ENCODE peak calls at places on chromosomes 12 and 14, in five cellular contexts. H is A549, Y is HepG2, I is IMR-90, U is GM12878. J is an unnamed sample.

GRCh38 chr14:32709072-32709471 is 229.6 kb upstream of the NPAS3 start:
- DNase-seq in H (peak), Y (no peak), I (peak), U (no peak), J (no peak)

GRCh38 chr14:88002421-88002820 is 2.5 kb upstream of the GPR65 start:
- DNase-seq in H (no peak), Y (no peak), I (no peak), U (no peak), J (no peak)

GRCh38 chr12:48388430-48388829 is 37.7 kb upstream of the ZNF641 start:
- DNase-seq in H (no peak), Y (no peak), I (peak), U (no peak), J (no peak)

GRCh38 chr14:44912041-44912869 is 49.5 kb downstream of the KLHL28 start:
- DNase-seq in H (no peak), Y (no peak), I (no peak), U (no peak), J (no peak)

GRCh38 chr12:101803978-101804377 is 26.8 kb downstream of the GNPTAB start:
- DNase-seq in H (no peak), Y (no peak), I (no peak), U (no peak), J (no peak)

GRCh38 chr14:74492413-74493342 is at the start of gene NPC2:
- DNase-seq in H (no peak), Y (no peak), I (no peak), U (no peak), J (no peak)

GRCh38 chr12:31773867-31774266 is 45.0 kb upstream of the AMN1 start:
- DNase-seq in H (peak), Y (peak), I (no peak), U (peak), J (no peak)

GRCh38 chr12:124036117-124037109 is 63.4 kb downstream of the ZNF664 start:
- DNase-seq in H (peak), Y (peak), I (peak), U (peak), J (peak)

GRCh38 chr14:49467091-49467490 is 119.1 kb downstream of the RPS29 start:
- DNase-seq in H (no peak), Y (no peak), I (no peak), U (no peak), J (no peak)

GRCh38 chr12:101231626-101232025 is 21.6 kb upstream of the SLC5A8 start:
- DNase-seq in H (no peak), Y (no peak), I (no peak), U (no peak), J (no peak)

GRCh38 chr12:131988054-131988796 is 38.5 kb downstream of the EP400 start:
- DNase-seq in H (no peak), Y (no peak), I (no peak), U (no peak), J (no peak)

GRCh38 chr14:31881531-31882310 is 195.4 kb upstream of the ARHGAP5 start:
- DNase-seq in H (no peak), Y (no peak), I (peak), U (no peak), J (no peak)

GRCh38 chr12:102216086-102216691 is 18.6 kb upstream of the PMCH start:
- DNase-seq in H (peak), Y (no peak), I (peak), U (no peak), J (no peak)

GRCh38 chr12:123056053-123056452 is 75.6 kb downstream of the ARL6IP4 start:
- DNase-seq in H (peak), Y (no peak), I (peak), U (no peak), J (no peak)

GRCh38 chr14:78316058-78316457 is 145.9 kb downstream of the NRXN3 start:
- DNase-seq in H (no peak), Y (no peak), I (no peak), U (no peak), J (no peak)

GRCh38 chr14:95524706-95525512 is 8.5 kb upstream of the SYNE3 start:
- DNase-seq in H (no peak), Y (peak), I (peak), U (no peak), J (no peak)

GRCh38 chr12:44313188-44313587 is 477.3 kb downstream of the TMEM117 start:
- DNase-seq in H (no peak), Y (no peak), I (no peak), U (no peak), J (no peak)

GRCh38 chr14:67187210-67187609 is 2.0 kb upstream of the GARIN2 start:
- DNase-seq in H (peak), Y (peak), I (peak), U (no peak), J (peak)

GRCh38 chr12:120830052-120830940 is 73.9 kb downstream of the SPPL3 start:
- DNase-seq in H (peak), Y (peak), I (peak), U (no peak), J (no peak)

GRCh38 chr12:124498178-124498869 is 69.1 kb downstream of the NCOR2 start:
- DNase-seq in H (no peak), Y (no peak), I (peak), U (no peak), J (no peak)

GRCh38 chr12:100375023-100375737 is 18.3 kb downstream of the SLC17A8 start:
- DNase-seq in H (no peak), Y (no peak), I (peak), U (no peak), J (no peak)

GRCh38 chr12:6428326-6428725 is 16.4 kb upstream of the CD27 start:
- DNase-seq in H (no peak), Y (no peak), I (no peak), U (no peak), J (no peak)

GRCh38 chr12:6337958-6338406 is 3.9 kb downstream of the TNFRSF1A start:
- DNase-seq in H (peak), Y (peak), I (no peak), U (no peak), J (no peak)

GRCh38 chr14:60878536-60878935 is 102.3 kb downstream of the TRMT5 start:
- DNase-seq in H (no peak), Y (no peak), I (peak), U (no peak), J (no peak)

GRCh38 chr14:60882219-60882618 is 98.7 kb downstream of the TRMT5 start:
- DNase-seq in H (no peak), Y (no peak), I (no peak), U (no peak), J (no peak)

GRCh38 chr14:60884134-60884533 is 96.7 kb downstream of the TRMT5 start:
- DNase-seq in H (no peak), Y (no peak), I (no peak), U (no peak), J (no peak)
- TF ChIP-seq BHLHE40 in H (no peak), Y (no peak), I (no peak), U (no peak), J (no peak)

GRCh38 chr12:51333536-51333935 is 9.6 kb upstream of the BIN2 start:
- DNase-seq in H (no peak), Y (no peak), I (no peak), U (no peak), J (no peak)

GRCh38 chr12:51339750-51340149 is 6.7 kb downstream of the CELA1 start:
- DNase-seq in H (no peak), Y (no peak), I (no peak), U (no peak), J (no peak)

GRCh38 chr12:51334774-51335173 is 10.8 kb upstream of the BIN2 start:
- DNase-seq in H (no peak), Y (no peak), I (peak), U (no peak), J (no peak)

GRCh38 chr12:51341259-51342007 is 5.0 kb downstream of the CELA1 start:
- DNase-seq in H (peak), Y (peak), I (peak), U (peak), J (peak)

GRCh38 chr12:51335931-51336330 is 10.5 kb downstream of the CELA1 start:
- DNase-seq in H (no peak), Y (no peak), I (no peak), U (no peak), J (no peak)
- TF ChIP-seq BHLHE40 in H (no peak), Y (no peak), I (no peak), U (no peak), J (no peak)

GRCh38 chr12:40691913-40692616 is at the start of gene CNTN1:
- DNase-seq in H (peak), Y (no peak), I (peak), U (no peak), J (peak)
- TF ChIP-seq BHLHE40 in H (no peak), Y (no peak), I (no peak), U (no peak), J (no peak)

GRCh38 chr14:102659797-102660196 is 67.3 kb downstream of the RCOR1 start:
- DNase-seq in H (peak), Y (no peak), I (peak), U (no peak), J (no peak)
- TF ChIP-seq BHLHE40 in H (no peak), Y (no peak), I (peak), U (no peak), J (no peak)

DNA sequence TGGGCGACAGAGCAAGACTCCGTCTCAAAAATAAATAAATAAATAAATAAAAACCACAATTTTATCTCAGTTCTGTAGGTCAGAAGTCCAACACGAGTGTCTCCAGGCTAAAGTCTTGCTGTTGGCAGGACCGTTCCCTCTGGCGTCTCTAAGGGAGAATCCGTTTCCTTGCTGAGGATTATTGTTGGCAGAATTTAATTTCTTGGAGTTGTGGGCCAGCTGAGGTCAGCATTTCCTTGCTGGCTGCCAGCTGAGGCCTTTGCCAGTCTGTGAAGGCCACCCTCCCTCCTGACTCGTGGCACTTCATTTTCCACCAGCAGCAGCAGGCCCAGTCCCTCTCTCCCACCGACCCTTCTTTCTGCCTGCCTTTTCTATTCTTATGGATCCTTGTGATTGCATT is 17.2 kb downstream of the PSMC1 start:
- DNase-seq in H (no peak), Y (no peak), I (no peak), U (no peak), J (no peak)
- TF ChIP-seq BHLHE40 in H (no peak), Y (no peak), I (no peak), U (no peak), J (no peak)

GRCh38 chr12:52027085-52027843 is 20.5 kb downstream of the TAMALIN start:
- DNase-seq in H (no peak), Y (no peak), I (no peak), U (no peak), J (no peak)
- TF ChIP-seq BHLHE40 in H (no peak), Y (no peak), I (no peak), U (no peak), J (no peak)

GRCh38 chr12:92136021-92136735 is 9.5 kb downstream of the BTG1 start:
- DNase-seq in H (no peak), Y (no peak), I (no peak), U (no peak), J (no peak)

GRCh38 chr12:92138144-92138543 is 7.5 kb downstream of the BTG1 start:
- DNase-seq in H (no peak), Y (no peak), I (no peak), U (no peak), J (no peak)

GRCh38 chr12:92134638-92135274 is 10.9 kb downstream of the BTG1 start:
- DNase-seq in H (no peak), Y (no peak), I (peak), U (no peak), J (no peak)

GRCh38 chr12:92138626-92139025 is 7.0 kb downstream of the BTG1 start:
- DNase-seq in H (no peak), Y (no peak), I (no peak), U (no peak), J (no peak)

DNA sequence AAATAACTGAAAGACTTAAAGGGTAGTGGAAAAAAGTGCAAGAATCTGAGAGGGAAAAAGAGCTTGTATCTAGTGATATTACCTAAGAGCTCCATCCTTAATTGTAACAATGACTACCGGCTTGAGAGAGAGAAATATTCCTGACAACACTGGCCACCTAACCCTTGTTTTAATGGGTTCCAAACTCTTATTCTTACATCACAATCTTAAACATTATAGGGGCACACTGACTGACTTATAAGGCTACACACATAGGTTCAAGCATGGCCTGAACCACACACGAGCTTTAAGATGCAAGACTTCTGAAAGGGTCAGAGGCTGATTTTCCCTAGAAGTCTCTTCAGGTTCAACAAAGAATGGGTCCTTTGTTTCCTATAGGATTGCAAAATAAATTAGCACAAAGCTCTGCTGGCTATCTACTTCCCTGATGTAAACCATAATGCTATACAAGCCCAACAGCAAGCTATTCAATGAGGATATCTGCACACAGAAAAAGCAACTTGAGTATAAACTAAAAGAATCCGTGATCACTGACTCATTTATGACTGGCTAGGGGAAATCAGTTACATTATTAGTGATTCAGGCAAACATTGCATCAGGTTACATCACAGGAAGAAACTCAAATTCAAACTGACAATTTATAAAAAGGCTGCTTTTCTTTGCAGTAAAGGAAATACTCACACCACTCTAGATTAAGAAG is 8.6 kb downstream of the BTG1 start:
- DNase-seq in H (peak), Y (peak), I (peak), U (no peak), J (no peak)
- TF ChIP-seq BHLHE40 in H (no peak), Y (no peak), I (peak), U (no peak), J (no peak)

GRCh38 chr14:77086017-77086727 is 11.9 kb upstream of the CIPC start:
- DNase-seq in H (peak), Y (peak), I (peak), U (no peak), J (no peak)
- TF ChIP-seq BHLHE40 in H (no peak), Y (no peak), I (no peak), U (no peak), J (no peak)

GRCh38 chr14:20631023-20631820 is 10.3 kb downstream of the OR6S1 start:
- DNase-seq in H (peak), Y (peak), I (peak), U (no peak), J (peak)

GRCh38 chr14:20632831-20633771 is 8.4 kb downstream of the OR6S1 start:
- DNase-seq in H (peak), Y (peak), I (peak), U (peak), J (peak)

GRCh38 chr14:20630340-20631022 is 11.0 kb downstream of the OR6S1 start:
- DNase-seq in H (peak), Y (peak), I (peak), U (no peak), J (peak)

GRCh38 chr14:20632448-20632830 is 9.1 kb downstream of the OR6S1 start:
- DNase-seq in H (no peak), Y (no peak), I (no peak), U (no peak), J (peak)

GRCh38 chr14:20631821-20632389 is 9.6 kb downstream of the OR6S1 start:
- DNase-seq in H (peak), Y (peak), I (peak), U (no peak), J (peak)
- TF ChIP-seq BHLHE40 in H (no peak), Y (no peak), I (no peak), U (no peak), J (no peak)

GRCh38 chr12:11840350-11840749 is 190.9 kb downstream of the ETV6 start:
- DNase-seq in H (no peak), Y (no peak), I (no peak), U (no peak), J (no peak)

GRCh38 chr12:11837318-11837934 is 188.0 kb downstream of the ETV6 start:
- DNase-seq in H (no peak), Y (no peak), I (no peak), U (no peak), J (no peak)

GRCh38 chr12:11838403-11838802 is 188.9 kb downstream of the ETV6 start:
- DNase-seq in H (no peak), Y (no peak), I (no peak), U (no peak), J (no peak)

GRCh38 chr12:11836964-11837286 is 187.5 kb downstream of the ETV6 start:
- DNase-seq in H (no peak), Y (no peak), I (no peak), U (no peak), J (no peak)

DNA sequence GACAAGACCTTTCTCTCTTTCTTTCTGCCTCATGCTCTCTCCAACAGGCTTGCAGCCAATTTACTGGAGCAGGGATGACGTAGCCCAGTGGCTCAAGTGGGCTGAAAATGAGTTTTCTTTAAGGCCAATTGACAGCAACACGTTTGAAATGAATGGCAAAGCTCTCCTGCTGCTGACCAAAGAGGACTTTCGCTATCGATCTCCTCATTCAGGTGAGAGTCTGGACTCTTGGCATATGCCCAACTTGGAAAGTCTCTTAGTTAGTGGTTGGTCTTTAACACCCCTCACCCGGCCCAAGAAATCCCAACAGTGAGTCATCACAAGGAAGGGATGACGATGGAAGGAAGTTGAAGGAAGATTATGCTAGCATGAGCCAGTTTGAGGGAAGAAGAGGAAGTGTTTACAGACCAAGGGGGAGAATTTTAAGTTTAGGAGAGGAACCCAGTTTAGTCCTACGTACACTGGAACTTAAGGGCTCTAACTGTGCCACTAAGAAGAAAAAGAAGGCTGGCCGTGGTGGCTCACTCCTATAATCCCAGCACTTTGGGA is 189.7 kb downstream of the ETV6 start:
- DNase-seq in H (no peak), Y (no peak), I (peak), U (no peak), J (no peak)
- TF ChIP-seq BHLHE40 in H (no peak), Y (no peak), I (no peak), U (no peak), J (no peak)